ENCODE peak calls at places on chromosomes 7 and 10, in five cellular contexts. G is cardiac fibroblast, S is uterus, N is GM20000, I is pancreas. Y is an unnamed sample.

GRCh38 chr7:2034291-2035201 is 198.2 kb downstream of the MAD1L1 start:
- DNase-seq in I (peak; percentile 26), N (no peak), G (no peak), S (no peak), Y (no peak)

GRCh38 chr10:987635-987905 is 664 bp upstream of the GTPBP4 start:
- DNase-seq in S (no peak), N (no peak), G (peak; percentile 37), I (no peak), Y (no peak)

GRCh38 chr10:5595095-5595494 is 70.3 kb downstream of the CALML3 start:
- DNase-seq in S (no peak), N (no peak), I (no peak), G (no peak), Y (no peak)

GRCh38 chr7:17580861-17581260 is 282.4 kb downstream of the AHR start:
- DNase-seq in G (no peak), I (no peak), S (no peak), N (no peak), Y (no peak)

GRCh38 chr7:99953649-99954048 is 22.2 kb downstream of the AZGP1 start:
- DNase-seq in N (no peak), G (peak; percentile 81), S (no peak), I (no peak), Y (peak; percentile 80)

GRCh38 chr7:123348700-123349099 is 148.9 kb upstream of the SLC13A1 start:
- DNase-seq in G (no peak), I (no peak), S (no peak), N (no peak), Y (no peak)

GRCh38 chr10:71974489-71975011 is 10.4 kb downstream of the CHST3 start:
- DNase-seq in S (no peak), G (peak; percentile 73), I (no peak), N (peak; percentile 70), Y (no peak)

GRCh38 chr7:103076767-103077166 is 1.8 kb downstream of the ARMC10 start:
- DNase-seq in I (no peak), N (no peak), S (no peak), G (no peak), Y (no peak)

GRCh38 chr10:77229704-77230103 is 407.9 kb downstream of the KCNMA1 start:
- DNase-seq in I (no peak), N (no peak), S (no peak), G (no peak), Y (no peak)

GRCh38 chr7:105617280-105618015 is 36.2 kb upstream of the EFCAB10 start:
- DNase-seq in I (no peak), S (no peak), N (no peak), G (no peak), Y (no peak)

GRCh38 chr10:5094265-5095205 is at the start of gene AKR1C3:
- DNase-seq in N (no peak), S (no peak), I (no peak), G (peak; percentile 88), Y (peak; percentile 58)